ENCODE peak calls at places on chromosome 4, in seven cellular contexts. Y, D, P, O, Q, W and F are unnamed samples.
A peak's percentile ranks its signal among the peaks of the same experiment; 100 is the strongest.

GRCh38 chr4:40626183-40626990 is 3.3 kb downstream of the RBM47 start:
- DNase-seq in D (no peak), O (no peak), W (no peak), P (no peak), Y (no peak), Q (no peak), F (peak; percentile 33)

GRCh38 chr4:21209854-21210253 is 509.6 kb downstream of the PACRGL start:
- DNase-seq in P (no peak), Y (no peak), W (no peak), D (no peak), O (no peak), Q (no peak), F (no peak)

GRCh38 chr4:120858776-120859175 is 63.8 kb downstream of the PRDM5 start:
- DNase-seq in Y (no peak), Q (no peak), O (no peak), P (no peak), W (no peak), D (no peak), F (no peak)

GRCh38 chr4:6334203-6334887 is 64.7 kb downstream of the WFS1 start:
- DNase-seq in Y (no peak), W (no peak), D (no peak), O (no peak), Q (no peak), P (no peak), F (no peak)

GRCh38 chr4:114136067-114136466 is 156.6 kb upstream of the ARSJ start:
- DNase-seq in W (no peak), D (no peak), Q (no peak), Y (no peak), O (no peak), P (no peak), F (no peak)

GRCh38 chr4:40870076-40870624 is 120.4 kb downstream of the NSUN7 start:
- DNase-seq in W (no peak), Y (no peak), P (no peak), D (no peak), Q (no peak), O (no peak), F (no peak)

GRCh38 chr4:147340547-147341225 is 140.2 kb upstream of the EDNRA start:
- DNase-seq in Y (no peak), D (no peak), P (no peak), W (no peak), Q (no peak), O (no peak), F (peak; percentile 36)

GRCh38 chr4:86960557-86960959 is 25.7 kb downstream of the AFF1 start:
- DNase-seq in O (peak; percentile 28), D (no peak), P (no peak), W (no peak), Y (no peak), Q (no peak), F (peak; percentile 65)

GRCh38 chr4:33071552-33071951 is 2351.4 kb downstream of the PCDH7 start:
- DNase-seq in D (no peak), P (no peak), Y (no peak), Q (no peak), W (no peak), O (no peak), F (no peak)

GRCh38 chr4:8472166-8472688 is 31.6 kb downstream of the TRMT44 start:
- DNase-seq in O (no peak), Y (no peak), W (no peak), P (no peak), D (no peak), Q (no peak), F (no peak)

GRCh38 chr4:145956288-145956890 is 17.8 kb upstream of the ZNF827 start:
- DNase-seq in O (peak; percentile 64), D (no peak), Q (peak; percentile 30), Y (no peak), P (peak; percentile 50), W (no peak), F (peak; percentile 65)

GRCh38 chr4:4578981-4579380 is 37.1 kb upstream of the STX18 start:
- DNase-seq in D (no peak), Q (no peak), W (no peak), P (peak; percentile 47), Y (no peak), O (no peak), F (no peak)

GRCh38 chr4:17932041-17932440 is 89.5 kb downstream of the LCORL start:
- DNase-seq in D (no peak), Y (no peak), Q (no peak), W (no peak), O (no peak), P (no peak), F (peak; percentile 30)

GRCh38 chr4:176163041-176163440 is 32.3 kb downstream of the SPATA4 start:
- DNase-seq in D (no peak), P (no peak), O (no peak), W (no peak), Y (no peak), Q (no peak), F (no peak)

GRCh38 chr4:174490356-174490969 is 31.8 kb downstream of the HPGD start:
- DNase-seq in D (no peak), W (no peak), Q (no peak), Y (no peak), O (no peak), P (no peak), F (peak; percentile 83)

GRCh38 chr4:119585771-119586170 is 42.8 kb downstream of the PDE5A start:
- DNase-seq in Q (no peak), W (no peak), P (no peak), D (no peak), O (no peak), Y (no peak), F (peak; percentile 53)

GRCh38 chr4:34516524-34516923 is 1727.8 kb downstream of the ARAP2 start:
- DNase-seq in D (no peak), Q (no peak), Y (no peak), W (no peak), O (no peak), P (no peak), F (no peak)

GRCh38 chr4:113183032-113183573 is 133.7 kb downstream of the ANK2 start:
- DNase-seq in P (no peak), Y (no peak), D (no peak), W (no peak), O (no peak), Q (no peak), F (no peak)

GRCh38 chr4:138410266-138410665 is 168.1 kb upstream of the SLC7A11 start:
- DNase-seq in P (no peak), Y (no peak), O (no peak), Q (no peak), W (no peak), D (peak; percentile 51), F (no peak)

GRCh38 chr4:138308421-138308820 is 66.3 kb upstream of the SLC7A11 start:
- DNase-seq in D (no peak), Q (no peak), Y (no peak), W (no peak), P (no peak), O (peak; percentile 13), F (peak; percentile 72)

GRCh38 chr4:128830906-128831525 is 21.5 kb downstream of the JADE1 start:
- DNase-seq in D (no peak), P (no peak), W (no peak), Q (no peak), O (no peak), Y (no peak), F (peak; percentile 46)
- H3K4me3 ChIP-seq in D (no peak overlapping the region), P (no peak overlapping the region), W (peak overlapping the region; percentile 35), Q (no peak overlapping the region), O (no peak overlapping the region), Y (no peak overlapping the region), F (no peak overlapping the region)

DNA sequence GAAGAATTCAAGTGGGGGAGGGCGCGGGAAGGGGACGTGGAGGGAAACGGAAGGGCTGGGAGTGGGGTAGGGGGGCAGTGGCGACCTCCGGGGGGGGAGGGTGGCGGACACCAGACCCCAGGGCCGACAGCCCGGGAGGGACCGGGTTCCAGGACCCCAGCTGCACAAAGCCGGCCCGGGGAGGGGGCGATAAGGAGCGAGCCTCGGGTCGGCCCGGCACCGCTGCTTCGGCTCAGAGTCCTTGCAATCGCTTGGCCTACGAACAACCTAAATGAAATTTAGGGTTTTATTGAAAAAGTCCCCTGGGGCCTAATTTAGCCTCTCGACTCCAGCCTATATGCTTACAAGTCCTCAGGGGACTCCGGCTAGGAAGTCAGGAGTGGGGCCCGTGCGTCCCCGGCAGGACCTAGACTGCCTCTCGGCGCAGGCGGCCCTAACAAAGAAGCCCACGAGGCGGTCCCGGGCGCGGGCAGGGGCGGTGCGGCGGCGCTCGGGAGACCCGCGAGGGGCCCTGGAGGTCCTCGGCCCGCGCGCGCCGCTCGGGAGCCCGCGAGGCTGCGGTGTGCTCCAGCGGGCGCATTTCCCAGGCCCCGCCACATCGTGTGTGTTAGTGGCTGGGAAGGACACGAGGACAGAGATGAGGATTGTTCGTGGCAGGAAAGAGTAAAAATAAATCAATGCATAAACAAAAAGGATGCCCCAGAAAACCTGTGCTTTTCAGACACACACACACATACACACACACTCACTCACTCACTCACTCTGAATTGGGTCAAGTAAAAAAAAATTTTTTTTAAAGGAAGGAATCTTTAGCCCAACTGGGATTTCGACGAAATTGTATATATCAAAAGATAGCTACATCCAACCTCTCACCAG is 70.0 kb downstream of the MGST2 start:
- DNase-seq in Y (no peak), D (peak; percentile 44), P (no peak), O (peak; percentile 58), Q (no peak), W (no peak), F (peak; percentile 31)
- TF ChIP-seq CTCF in Y (no peak), D (no peak), P (no peak), O (no peak), Q (no peak), W (no peak), F (no peak)

GRCh38 chr4:110512901-110513300 is 36.9 kb downstream of the ENPEP start:
- DNase-seq in O (no peak), D (no peak), Y (no peak), W (no peak), Q (no peak), P (no peak), F (no peak)

GRCh38 chr4:110516106-110516922 is 40.4 kb downstream of the ENPEP start:
- DNase-seq in Q (peak; percentile 88), O (peak; percentile 85), P (peak; percentile 88), W (peak; percentile 50), Y (no peak), D (peak; percentile 64), F (peak; percentile 88)

GRCh38 chr4:110514889-110515479 is 39.0 kb downstream of the ENPEP start:
- DNase-seq in D (no peak), Q (no peak), W (no peak), P (no peak), O (peak; percentile 39), Y (no peak), F (peak; percentile 65)

GRCh38 chr4:110518889-110519490 is 43.0 kb downstream of the ENPEP start:
- DNase-seq in Q (peak; percentile 14), D (no peak), W (no peak), P (peak; percentile 49), Y (no peak), O (peak; percentile 41), F (peak; percentile 55)

GRCh38 chr4:110515676-110516075 is 39.7 kb downstream of the ENPEP start:
- DNase-seq in D (no peak), W (no peak), Y (no peak), Q (no peak), O (no peak), P (no peak), F (peak; percentile 51)
- H3K4me3 ChIP-seq in D (peak overlapping the region; percentile 35), W (no peak overlapping the region), Y (no peak overlapping the region), Q (peak overlapping the region; percentile 44), O (no peak overlapping the region), P (no peak overlapping the region), F (peak overlapping the region; percentile 63)

DNA sequence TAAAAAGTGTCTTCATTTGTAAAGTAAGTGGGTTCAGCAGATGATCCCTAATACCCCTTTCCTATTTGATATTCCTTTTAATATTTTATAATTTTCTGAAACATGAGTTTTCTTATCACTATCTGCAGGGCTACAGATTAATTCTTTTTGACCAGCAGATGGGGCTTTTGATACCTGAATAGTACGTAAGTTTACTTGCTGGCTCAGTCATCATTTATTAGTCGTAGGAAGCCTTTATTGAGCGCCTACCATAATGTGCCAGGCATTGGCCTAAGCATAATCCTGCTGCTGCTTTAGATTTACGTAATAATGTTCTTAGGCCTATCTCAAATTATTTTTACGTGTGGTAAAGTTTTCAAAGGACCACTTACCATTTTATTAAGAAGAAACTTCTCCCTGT is 33.1 kb downstream of the OSTC start:
- DNase-seq in W (no peak), O (peak; percentile 21), P (no peak), Y (no peak), D (no peak), Q (no peak), F (peak; percentile 74)
- TF ChIP-seq CTCF in W (peak; percentile 36), O (peak; percentile 52), P (peak; percentile 28), Y (peak; percentile 55), D (peak; percentile 32), Q (peak; percentile 18), F (peak; percentile 52)